ENCODE peak calls at places on chromosome X, in seven cellular contexts. O, E, T, L, Z, R and Q are unnamed samples.

GRCh38 chrX:40579139-40579538 is 1.6 kb upstream of the ATP6AP2 start:
- DNase-seq in O (no peak), T (no peak), E (no peak), L (no peak), Z (no peak), R (no peak), Q (no peak)

GRCh38 chrX:150980186-150980585 is 2.9 kb upstream of the HMGB3 start:
- DNase-seq in R (no peak), Z (no peak), T (no peak), L (no peak), O (no peak), E (no peak), Q (no peak)

GRCh38 chrX:148865237-148865636 is 364.8 kb downstream of the AFF2 start:
- DNase-seq in R (no peak), E (no peak), L (no peak), T (no peak), O (no peak), Z (no peak), Q (no peak)

GRCh38 chrX:118499295-118499694 is 3.7 kb downstream of the DOCK11 start:
- DNase-seq in R (no peak), L (no peak), E (no peak), T (no peak), Z (no peak), O (no peak), Q (no peak)

GRCh38 chrX:106415276-106415895 is 196.4 kb upstream of the RADX start:
- DNase-seq in O (no peak), E (peak; percentile 28), Z (no peak), L (no peak), R (peak; percentile 0), T (peak; percentile 1), Q (peak; percentile 9)

GRCh38 chrX:123085311-123085940 is 98.7 kb upstream of the GRIA3 start:
- DNase-seq in Z (no peak), O (no peak), T (no peak), L (no peak), E (no peak), R (peak; percentile 0), Q (no peak)

GRCh38 chrX:91389026-91389425 is 45.6 kb upstream of the PABPC5 start:
- DNase-seq in E (no peak), T (no peak), L (no peak), O (no peak), R (no peak), Z (no peak), Q (no peak)

GRCh38 chrX:41921492-41922124 is 1.7 kb downstream of the CASK start:
- DNase-seq in O (no peak), Z (no peak), R (no peak), L (no peak), E (peak; percentile 64), T (peak; percentile 28), Q (peak; percentile 10)

GRCh38 chrX:74187211-74187610 is 116.8 kb upstream of the ZCCHC13 start:
- DNase-seq in T (no peak), R (no peak), Z (no peak), E (peak; percentile 6), O (no peak), L (no peak), Q (no peak)

GRCh38 chrX:153870791-153871360 is 15.1 kb downstream of the L1CAM start:
- DNase-seq in R (no peak), Z (no peak), L (no peak), O (no peak), E (no peak), T (no peak), Q (no peak)
- TF ChIP-seq CTCF in R (peak; percentile 25), Z (no peak), L (no peak), O (no peak), E (no peak), T (no peak), Q (no peak)

DNA sequence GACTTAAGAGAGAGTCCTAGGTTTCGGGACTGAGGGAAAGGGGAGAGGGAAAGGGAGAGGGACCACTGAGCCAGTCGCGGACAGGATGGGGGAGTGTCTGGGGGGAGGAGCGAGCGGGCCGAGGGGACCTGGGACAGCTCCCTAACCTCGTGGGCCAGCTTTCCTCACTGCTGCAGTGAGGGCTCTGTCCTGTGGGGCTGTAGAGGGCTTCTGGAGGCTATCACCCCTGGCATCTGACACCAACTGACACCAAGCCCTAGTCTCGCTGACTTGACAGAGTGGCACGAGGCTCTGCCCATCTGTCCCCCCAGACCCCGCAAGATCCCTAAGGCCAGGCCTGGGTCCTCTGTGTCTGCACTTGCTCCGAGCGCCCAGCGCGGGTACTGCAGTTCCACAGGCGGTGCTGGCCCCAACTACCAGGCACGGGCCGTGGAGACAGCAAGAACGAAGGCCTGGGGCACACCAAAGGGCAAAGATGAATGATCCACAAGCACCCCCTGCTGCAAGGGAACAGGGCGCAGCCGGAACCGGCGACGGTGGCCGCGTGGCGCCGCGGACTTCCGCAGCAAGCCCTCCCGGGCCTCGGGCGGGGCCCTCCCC is 465 bp downstream of the HAUS7 start:
- DNase-seq in T (peak; percentile 32), E (peak; percentile 28), R (peak; percentile 19), O (no peak), Z (peak; percentile 38), L (no peak), Q (no peak)
- TF ChIP-seq CTCF in T (peak; percentile 16), E (no peak), R (no peak), O (no peak), Z (peak; percentile 15), L (no peak), Q (no peak)

GRCh38 chrX:139734996-139735395 is 27.0 kb upstream of the MCF2 start:
- DNase-seq in L (no peak), R (no peak), E (no peak), Z (no peak), O (no peak), T (no peak), Q (no peak)
- TF ChIP-seq CTCF in L (no peak), R (no peak), E (no peak), Z (no peak), O (no peak), T (no peak), Q (no peak)

DNA sequence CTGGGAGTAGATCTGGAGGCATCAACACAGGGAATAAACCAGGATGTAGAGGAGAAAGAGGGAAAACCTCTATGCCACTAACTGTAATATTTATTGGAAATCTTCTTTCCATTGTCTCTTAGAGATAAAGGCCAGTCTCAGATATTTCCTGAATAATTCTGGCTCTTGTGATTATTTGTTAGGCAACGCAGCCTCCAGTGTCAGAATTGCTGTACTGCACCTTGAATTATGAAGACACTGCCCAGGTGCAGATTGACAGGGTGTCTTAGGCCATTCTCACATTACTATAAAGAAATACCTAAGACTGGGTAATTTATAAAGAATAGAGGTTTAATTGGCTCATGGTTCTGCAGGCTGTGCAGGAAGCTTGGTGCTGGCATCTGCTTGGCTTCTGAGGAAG is 100.7 kb upstream of the ZDHHC15 start:
- DNase-seq in T (no peak), L (no peak), E (no peak), R (no peak), Z (no peak), O (no peak), Q (no peak)
- TF ChIP-seq CTCF in T (no peak), L (no peak), E (peak; percentile 5), R (no peak), Z (no peak), O (no peak), Q (no peak)